ENCODE peak calls at places on chromosomes 1 and 21, in eight cellular contexts. A is epithelial cell of esophagus; O is CD4-positive, alpha-beta T cell; G is PC-9; K is type B pancreatic cell; I is GM12865; N is GM13977; X is cardiac muscle cell. F is an unnamed sample.

GRCh38 chr1:8303141-8303540 is 14.8 kb upstream of the SLC45A1 start:
- DNase-seq in A (peak), O (no peak), G (no peak), K (no peak), I (no peak), N (no peak), X (no peak), F (no peak)

GRCh38 chr21:45014747-45015468 is 59.5 kb upstream of the ADARB1 start:
- DNase-seq in A (no peak), O (no peak), G (no peak), K (no peak), I (no peak), N (no peak), X (no peak), F (no peak)

GRCh38 chr1:116485071-116485735 is 85.6 kb downstream of the CD58 start:
- DNase-seq in A (peak), O (peak), G (peak), K (peak), I (peak), N (peak), X (peak), F (peak)

GRCh38 chr1:181178241-181178640 is 89.7 kb downstream of the IER5 start:
- DNase-seq in A (no peak), O (no peak), G (no peak), K (no peak), I (no peak), N (no peak), X (no peak), F (no peak)

GRCh38 chr1:198417041-198417440 is 123.4 kb downstream of the ATP6V1G3 start:
- DNase-seq in A (peak), O (no peak), G (no peak), K (no peak), I (no peak), N (no peak), X (no peak), F (no peak)

GRCh38 chr1:112515311-112516009 is 6.7 kb downstream of the WNT2B start:
- DNase-seq in A (no peak), O (no peak), G (no peak), K (no peak), I (no peak), N (no peak), X (peak), F (no peak)

GRCh38 chr1:223350361-223350908 is 13.5 kb downstream of the SUSD4 start:
- DNase-seq in A (no peak), O (no peak), G (no peak), K (no peak), I (no peak), N (no peak), X (no peak), F (no peak)

GRCh38 chr1:34711469-34711868 is 43.4 kb upstream of the GJB5 start:
- DNase-seq in A (peak), O (no peak), G (no peak), K (no peak), I (no peak), N (no peak), X (no peak), F (no peak)

GRCh38 chr1:177925006-177925405 is 44.9 kb downstream of the SEC16B start:
- DNase-seq in A (no peak), O (no peak), G (no peak), K (no peak), I (no peak), N (no peak), X (no peak), F (no peak)

GRCh38 chr1:241215683-241216082 is 141.3 kb downstream of the RGS7 start:
- DNase-seq in A (no peak), O (no peak), G (no peak), K (no peak), I (no peak), N (no peak), X (no peak), F (no peak)

GRCh38 chr1:200351826-200352549 is 57.8 kb downstream of the ZNF281 start:
- DNase-seq in A (peak), O (no peak), G (no peak), K (no peak), I (peak), N (peak), X (no peak), F (no peak)

GRCh38 chr1:91653183-91653582 is 152.5 kb downstream of the CDC7 start:
- DNase-seq in A (no peak), O (no peak), G (no peak), K (no peak), I (peak), N (no peak), X (no peak), F (no peak)

GRCh38 chr21:44065428-44065827 is 41.8 kb upstream of the PWP2 start:
- DNase-seq in A (peak), O (peak), G (no peak), K (no peak), I (peak), N (no peak), X (no peak), F (no peak)

GRCh38 chr1:117372863-117373412 is 5.7 kb downstream of the MAN1A2 start:
- DNase-seq in A (peak), O (no peak), G (no peak), K (no peak), I (no peak), N (no peak), X (no peak), F (no peak)

GRCh38 chr1:170634819-170635410 is 29.0 kb upstream of the PRRX1 start:
- DNase-seq in A (peak), O (no peak), G (no peak), K (no peak), I (no peak), N (no peak), X (no peak), F (no peak)

GRCh38 chr1:78649628-78650027 is at the start of gene IFI44:
- DNase-seq in A (peak), O (peak), G (peak), K (no peak), I (peak), N (peak), X (peak), F (peak)

GRCh38 chr1:161044535-161044907 is 1.3 kb downstream of the USF1 start:
- DNase-seq in A (no peak), O (no peak), G (no peak), K (no peak), I (no peak), N (no peak), X (no peak), F (no peak)

GRCh38 chr1:48679107-48679506 is 97.6 kb downstream of the BEND5 start:
- DNase-seq in A (no peak), O (no peak), G (no peak), K (no peak), I (no peak), N (no peak), X (no peak), F (no peak)

GRCh38 chr1:96096138-96097011 is 625.2 kb upstream of the PTBP2 start:
- DNase-seq in A (peak), O (no peak), G (no peak), K (no peak), I (no peak), N (no peak), X (no peak), F (no peak)
- TF ChIP-seq CTCF in A (no peak), O (no peak), G (no peak), K (no peak), I (no peak), N (no peak), X (no peak), F (no peak)

GRCh38 chr1:99766378-99766800 is at the start of gene FRRS1:
- DNase-seq in A (peak), O (no peak), G (peak), K (no peak), I (peak), N (peak), X (peak), F (peak)
- TF ChIP-seq CTCF in A (no peak), O (no peak), G (peak), K (no peak), I (no peak), N (no peak), X (peak), F (no peak)

DNA sequence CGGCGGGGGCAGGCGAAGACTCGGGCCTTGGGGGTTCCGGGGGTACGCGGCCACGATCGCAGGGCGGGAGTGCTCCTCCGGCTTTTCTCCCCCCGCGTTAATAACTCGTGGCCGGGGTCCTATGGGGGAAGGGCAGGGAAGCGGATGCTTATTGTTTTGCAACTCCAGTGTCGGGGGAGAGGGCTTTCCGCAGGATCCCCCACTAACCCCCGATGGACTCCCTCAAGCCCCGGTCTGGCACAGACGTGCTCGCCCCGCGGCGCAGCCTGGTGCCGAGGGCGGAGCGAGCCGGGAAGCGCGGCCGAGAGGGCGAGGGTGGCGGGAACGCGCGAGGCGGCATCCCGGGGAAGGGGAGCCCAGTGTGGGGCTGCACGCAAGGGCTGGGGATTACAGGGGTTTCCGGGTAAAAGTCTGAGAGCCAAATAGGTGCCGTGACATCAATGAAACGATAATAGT is 717 bp downstream of the UCK2 start:
- DNase-seq in A (peak), O (no peak), G (peak), K (peak), I (peak), N (peak), X (peak), F (no peak)
- TF ChIP-seq CTCF in A (no peak), O (no peak), G (no peak), K (peak), I (peak), N (no peak), X (no peak), F (no peak)

GRCh38 chr1:61922950-61923480 is 180.7 kb downstream of the PATJ start:
- DNase-seq in A (no peak), O (no peak), G (no peak), K (no peak), I (no peak), N (no peak), X (no peak), F (no peak)

GRCh38 chr1:61925591-61926298 is 183.5 kb downstream of the PATJ start:
- DNase-seq in A (peak), O (no peak), G (no peak), K (no peak), I (no peak), N (no peak), X (no peak), F (no peak)

GRCh38 chr1:61926597-61926996 is 184.3 kb downstream of the PATJ start:
- DNase-seq in A (no peak), O (no peak), G (no peak), K (no peak), I (no peak), N (no peak), X (no peak), F (no peak)

DNA sequence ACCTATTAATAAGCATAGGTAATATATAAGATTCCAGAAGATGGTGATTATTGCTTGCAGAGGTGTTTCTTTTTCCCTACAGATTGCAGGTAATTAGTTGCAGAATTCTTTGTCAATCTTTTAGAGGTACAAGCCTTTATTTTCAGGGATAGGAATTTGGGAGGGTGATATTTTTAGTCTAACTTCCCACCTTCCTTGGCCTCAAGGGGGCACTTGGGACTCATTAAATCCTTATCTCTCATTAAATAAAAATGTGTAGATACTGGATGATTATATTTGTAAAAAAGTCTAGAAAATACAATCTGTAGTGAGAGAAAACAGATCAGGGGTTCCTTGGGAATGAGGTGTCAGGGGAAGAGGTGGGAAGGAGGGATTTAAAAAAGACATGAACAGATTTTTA is 179.2 kb downstream of the PATJ start:
- DNase-seq in A (no peak), O (no peak), G (no peak), K (no peak), I (no peak), N (no peak), X (no peak), F (no peak)
- TF ChIP-seq CTCF in A (no peak), O (no peak), G (peak), K (peak), I (no peak), N (no peak), X (no peak), F (peak)

GRCh38 chr1:207861442-207862177 is 49.3 kb downstream of the CD34 start:
- DNase-seq in A (no peak), O (peak), G (no peak), K (no peak), I (no peak), N (no peak), X (no peak), F (no peak)

GRCh38 chr1:207862241-207862787 is 48.6 kb downstream of the CD34 start:
- DNase-seq in A (no peak), O (no peak), G (no peak), K (no peak), I (no peak), N (no peak), X (no peak), F (no peak)

GRCh38 chr1:207867136-207868081 is 43.5 kb downstream of the CD34 start:
- DNase-seq in A (no peak), O (no peak), G (no peak), K (no peak), I (peak), N (peak), X (no peak), F (peak)

GRCh38 chr1:207866471-207867135 is 44.3 kb downstream of the CD34 start:
- DNase-seq in A (no peak), O (no peak), G (no peak), K (no peak), I (no peak), N (no peak), X (no peak), F (peak)

DNA sequence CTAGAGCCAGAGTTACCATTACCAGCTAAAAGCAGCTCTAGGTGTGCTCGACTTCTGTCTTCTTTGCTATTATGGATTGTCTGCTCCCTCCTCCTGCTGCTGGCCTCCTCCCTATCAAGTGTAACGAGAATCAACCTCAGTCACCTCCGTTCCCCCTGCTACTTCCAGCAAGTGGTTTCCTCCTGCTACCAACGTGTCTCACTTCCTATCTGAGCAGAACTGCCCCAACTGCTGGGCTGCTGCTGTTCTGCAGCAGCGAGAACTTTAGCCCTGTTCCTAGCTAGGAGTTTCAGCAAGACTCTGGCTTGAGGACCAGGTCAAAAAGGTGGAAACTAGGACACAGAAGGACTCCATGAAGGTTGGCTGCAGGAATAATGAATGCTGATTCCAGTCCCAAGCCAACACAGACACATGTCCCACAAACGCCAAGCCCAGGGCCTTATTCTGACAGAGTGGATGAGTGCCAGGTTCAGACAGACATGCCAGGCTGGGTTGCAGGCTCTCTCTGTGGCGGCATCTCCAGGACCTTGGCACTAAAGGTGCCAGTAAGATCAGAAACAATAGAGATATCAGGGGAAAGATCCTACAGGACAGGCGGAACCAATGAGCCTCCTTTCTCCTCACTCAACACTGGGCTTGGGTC is 46.9 kb downstream of the CD34 start:
- DNase-seq in A (no peak), O (peak), G (no peak), K (no peak), I (peak), N (peak), X (no peak), F (no peak)
- TF ChIP-seq CTCF in A (no peak), O (no peak), G (no peak), K (no peak), I (no peak), N (peak), X (no peak), F (no peak)